ENCODE peak calls at places on chromosomes 13 and 19, in six cellular contexts. L is NCI-H774; Z is fibroblast of lung; O is DMS153; H is activated T-helper 1 cell treated with anti-CD3 and anti-CD28 coated beads, Interleukin-2, amount 50 U/mL, for 16 hours; M is ascending aorta. U is an unnamed sample.

GRCh38 chr19:9498183-9498902 is at the start of gene ZNF560:
- DNase-seq in L (no peak), H (no peak), M (no peak), Z (peak), O (no peak), U (peak)

GRCh38 chr13:73757471-73758233 is 376.6 kb downstream of the KLF12 start:
- DNase-seq in Z (no peak), L (no peak), O (no peak), H (no peak), M (no peak), U (no peak)

GRCh38 chr13:97434417-97435296 is 688 bp downstream of the RAP2A start:
- DNase-seq in H (peak), Z (no peak), L (no peak), M (peak), O (no peak), U (peak)

GRCh38 chr13:25493930-25494707 is 122.3 kb downstream of the ATP8A2 start:
- DNase-seq in H (no peak), L (no peak), M (no peak), O (peak), Z (no peak), U (no peak)

GRCh38 chr19:29596885-29597525 is 9.1 kb upstream of the POP4 start:
- DNase-seq in O (peak), H (no peak), M (peak), Z (peak), L (peak), U (peak)

GRCh38 chr13:29532821-29533220 is 62.7 kb downstream of the SLC7A1 start:
- DNase-seq in H (no peak), Z (no peak), M (no peak), O (no peak), L (no peak), U (no peak)

GRCh38 chr13:97018029-97018819 is 23.9 kb upstream of the OXGR1 start:
- DNase-seq in L (peak), Z (peak), M (peak), H (no peak), O (no peak), U (peak)

GRCh38 chr13:45219938-45220375 is 19.1 kb upstream of the KCTD4 start:
- DNase-seq in O (peak), M (no peak), L (no peak), H (no peak), Z (peak), U (peak)

GRCh38 chr13:64453831-64454230 is 2776.3 kb downstream of the PCDH9 start:
- DNase-seq in Z (no peak), H (no peak), O (no peak), M (no peak), L (no peak), U (peak)

GRCh38 chr13:32098275-32098674 is 66.7 kb downstream of the FRY start:
- DNase-seq in Z (no peak), L (no peak), O (no peak), H (no peak), M (no peak), U (peak)

GRCh38 chr13:82772802-82773201 is 1109.5 kb downstream of the SLITRK1 start:
- DNase-seq in H (no peak), M (no peak), L (no peak), Z (peak), O (no peak), U (no peak)

GRCh38 chr19:41327076-41327475 is 17.1 kb downstream of the CCDC97 start:
- DNase-seq in M (no peak), O (no peak), H (no peak), Z (no peak), L (no peak), U (no peak)

GRCh38 chr19:33580645-33581037 is 41.1 kb upstream of the CHST8 start:
- DNase-seq in Z (no peak), L (peak), M (no peak), H (no peak), O (no peak), U (no peak)

GRCh38 chr13:61709258-61709657 is 293.6 kb upstream of the PCDH20 start:
- DNase-seq in L (no peak), H (no peak), Z (no peak), O (no peak), M (no peak), U (no peak)

GRCh38 chr19:7521551-7522071 is 813 bp upstream of the MCOLN1 start:
- DNase-seq in H (no peak), Z (no peak), M (no peak), L (no peak), O (no peak), U (no peak)

GRCh38 chr19:39398297-39398864 is 7.2 kb downstream of the MED29 start:
- DNase-seq in H (no peak), O (no peak), L (no peak), Z (peak), M (peak), U (peak)

GRCh38 chr13:45521292-45521691 is 56.6 kb downstream of the COG3 start:
- DNase-seq in Z (peak), H (no peak), O (no peak), L (no peak), M (no peak), U (peak)

GRCh38 chr19:13282486-13283065 is 132.4 kb downstream of the IER2 start:
- DNase-seq in L (no peak), Z (no peak), O (no peak), H (no peak), M (no peak), U (no peak)

GRCh38 chr19:54674021-54674617 is 11.3 kb downstream of the LILRB4 start:
- DNase-seq in Z (peak), L (peak), M (no peak), H (no peak), O (no peak), U (no peak)

GRCh38 chr13:45690636-45691035 is 11.5 kb upstream of the CBY2 start:
- DNase-seq in O (no peak), M (no peak), Z (no peak), L (no peak), H (no peak), U (no peak)

GRCh38 chr19:39937094-39937493 is 2.7 kb upstream of the FCGBP start:
- DNase-seq in L (no peak), H (peak), O (no peak), M (no peak), Z (no peak), U (no peak)

GRCh38 chr13:111007209-111007608 is 92.3 kb upstream of the ANKRD10 start:
- DNase-seq in L (no peak), M (no peak), O (no peak), H (no peak), Z (no peak), U (no peak)